ENCODE peak calls at places on chromosomes 5 and 9, in four cellular contexts. E, P, U and L are unnamed samples.

GRCh38 chr9:20382460-20383071 is 239.7 kb downstream of the MLLT3 start:
- DNase-seq in U (no peak), E (no peak), P (peak), L (no peak)

GRCh38 chr5:30505014-30505886 is 688.2 kb upstream of the CDH6 start:
- DNase-seq in P (peak), U (no peak), E (no peak), L (no peak)

GRCh38 chr9:83537331-83538171 is 650 bp downstream of the FRMD3 start:
- DNase-seq in P (no peak), E (no peak), U (no peak), L (no peak)

GRCh38 chr5:149215478-149216042 is 56.1 kb upstream of the AFAP1L1 start:
- DNase-seq in P (no peak), U (no peak), E (no peak), L (no peak)

GRCh38 chr5:67405755-67406154 is 209.2 kb upstream of the CD180 start:
- DNase-seq in U (no peak), E (no peak), P (no peak), L (no peak)

GRCh38 chr5:169283887-169284286 is 17.1 kb downstream of the SLIT3 start:
- DNase-seq in U (no peak), E (no peak), P (no peak), L (no peak)

GRCh38 chr5:167863883-167864282 is 427.6 kb upstream of the WWC1 start:
- DNase-seq in P (no peak), U (no peak), E (no peak), L (no peak)

GRCh38 chr9:22169732-22170131 is 160.6 kb upstream of the CDKN2B start:
- DNase-seq in E (no peak), P (no peak), U (no peak), L (no peak)

GRCh38 chr9:37952731-37953130 is 48.8 kb upstream of the SLC25A51 start:
- DNase-seq in E (no peak), U (no peak), P (no peak), L (no peak)

GRCh38 chr9:97438666-97439065 is 26.8 kb downstream of the TDRD7 start:
- DNase-seq in U (no peak), P (no peak), E (no peak), L (no peak)

GRCh38 chr9:114614373-114614772 is 3.3 kb downstream of the TMEM268 start:
- DNase-seq in U (no peak), P (no peak), E (no peak), L (no peak)

GRCh38 chr5:154199263-154199662 is 8.7 kb downstream of the GALNT10 start:
- DNase-seq in E (no peak), U (peak), P (peak), L (no peak)

GRCh38 chr5:154199671-154200220 is 9.2 kb downstream of the GALNT10 start:
- DNase-seq in E (no peak), P (no peak), U (peak), L (no peak)

GRCh38 chr5:154196955-154197652 is 6.6 kb downstream of the GALNT10 start:
- DNase-seq in E (no peak), P (peak), U (peak), L (no peak)

GRCh38 chr5:154198611-154199230 is 8.2 kb downstream of the GALNT10 start:
- DNase-seq in P (peak), E (no peak), U (no peak), L (no peak)

GRCh38 chr5:154197801-154198461 is 7.4 kb downstream of the GALNT10 start:
- DNase-seq in P (peak), E (peak), U (no peak), L (no peak)
- TF ChIP-seq FOXM1 in P (no peak), E (no peak), U (no peak), L (no peak)

GRCh38 chr5:56481147-56481997 is 248.2 kb upstream of the ANKRD55 start:
- DNase-seq in P (peak), E (peak), U (no peak), L (peak)
- TF ChIP-seq FOXK2 in P (no peak), E (no peak), U (no peak), L (no peak)

DNA sequence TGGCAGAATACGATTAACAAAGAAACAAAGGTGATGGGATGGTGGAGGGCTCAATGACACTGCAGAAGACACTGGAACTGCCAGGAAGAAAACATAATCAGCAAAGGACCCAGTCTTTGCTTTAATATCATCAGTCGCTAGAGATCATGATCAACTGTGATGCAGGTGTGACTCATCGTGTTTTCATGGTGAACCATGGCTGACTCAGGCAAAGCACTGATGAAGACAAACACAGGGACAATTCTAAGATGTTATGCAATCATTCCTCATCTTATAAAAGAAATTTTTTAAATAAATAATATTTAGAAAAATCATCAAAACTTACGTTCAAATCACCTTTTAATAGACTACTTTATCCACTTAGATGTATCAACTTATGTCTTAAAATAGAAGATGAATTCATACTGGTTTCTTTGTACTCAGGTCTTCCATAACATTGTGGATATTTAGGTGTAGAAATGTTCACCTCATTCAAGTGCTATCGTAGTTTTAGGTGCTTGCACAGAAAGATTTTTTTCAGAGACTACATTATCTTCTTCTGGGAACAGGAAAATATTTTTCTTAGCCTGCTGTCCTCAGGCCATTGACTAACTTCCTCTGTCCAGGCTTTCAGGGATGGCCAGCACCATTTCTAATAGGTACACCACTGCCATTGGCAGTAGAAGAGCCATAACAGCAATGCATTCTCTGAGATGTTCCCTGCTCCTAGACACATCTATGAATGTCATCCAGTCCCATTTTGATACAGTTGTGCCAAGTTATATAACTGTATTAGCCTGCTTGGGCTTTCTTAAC is 673.4 kb upstream of the MEF2C start:
- DNase-seq in E (no peak), U (peak), P (no peak), L (no peak)
- TF ChIP-seq BHLHE40 in E (no peak), U (no peak), P (no peak), L (no peak)

GRCh38 chr5:134113572-134113907 is 941 bp upstream of the TCF7 start:
- DNase-seq in P (no peak), U (no peak), E (no peak), L (no peak)

GRCh38 chr5:134116291-134116690 is 1.8 kb downstream of the TCF7 start:
- DNase-seq in U (no peak), E (no peak), P (no peak), L (no peak)

GRCh38 chr5:134115806-134116175 is 1.3 kb downstream of the TCF7 start:
- DNase-seq in U (no peak), P (no peak), E (no peak), L (peak)

GRCh38 chr5:134113908-134114875 is at the start of gene TCF7:
- DNase-seq in P (peak), E (no peak), U (peak), L (peak)

GRCh38 chr5:134114886-134115805 is 665 bp downstream of the TCF7 start:
- DNase-seq in E (no peak), U (peak), P (peak), L (peak)
- TF ChIP-seq FOXM1 in E (no peak), U (no peak), P (no peak), L (no peak)

DNA sequence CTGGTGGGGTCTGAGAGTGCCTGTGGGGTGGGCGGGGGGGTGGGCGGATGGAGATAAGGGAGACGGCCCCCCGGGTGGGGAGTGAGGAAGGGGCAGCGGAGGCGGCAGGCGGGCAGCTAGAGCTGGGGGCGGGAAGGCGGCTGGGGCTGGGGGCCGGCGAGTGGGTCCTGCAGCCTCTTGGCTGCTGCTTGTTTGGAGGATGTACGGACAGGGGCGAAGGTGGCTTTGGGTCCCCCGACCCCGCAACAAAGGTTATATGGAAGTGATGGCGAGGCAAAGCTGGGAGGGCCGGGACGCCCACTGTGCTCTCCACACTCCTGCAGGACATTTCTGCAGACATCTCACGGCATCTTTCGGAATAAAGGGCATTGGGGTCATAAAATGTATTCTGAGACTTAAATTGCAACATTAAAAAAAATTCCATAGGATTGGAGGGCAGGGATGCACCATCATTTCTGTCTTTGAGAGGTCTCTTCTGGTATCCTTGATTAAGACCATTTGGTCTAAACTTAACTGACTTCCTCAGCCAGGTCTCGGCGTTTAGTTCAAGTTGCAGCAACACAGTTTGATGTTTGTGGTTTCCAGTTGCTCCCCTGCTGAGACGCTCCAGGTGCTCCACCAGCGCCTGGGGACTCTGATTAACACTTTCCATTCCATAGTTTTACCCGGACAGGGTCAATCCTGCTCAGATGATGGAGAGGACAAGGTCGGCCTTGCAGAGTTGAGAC is 101.5 kb upstream of the SSBP2 start:
- DNase-seq in E (no peak), U (peak), P (no peak), L (no peak)
- TF ChIP-seq FOXK2 in E (no peak), U (no peak), P (no peak), L (no peak)

GRCh38 chr5:37132646-37133045 is 116.5 kb downstream of the CPLANE1 start:
- DNase-seq in U (no peak), P (no peak), E (no peak), L (no peak)
- TF ChIP-seq BHLHE40 in U (no peak), P (no peak), E (no peak), L (no peak)

GRCh38 chr9:12732971-12733370 is 39.8 kb downstream of the TYRP1 start:
- DNase-seq in E (no peak), U (no peak), P (no peak), L (no peak)
- TF ChIP-seq FOXM1 in E (no peak), U (no peak), P (no peak), L (no peak)

GRCh38 chr5:179915406-179915935 is 7.8 kb upstream of the TBC1D9B start:
- DNase-seq in E (no peak), P (no peak), U (no peak), L (no peak)

GRCh38 chr5:179919487-179920060 is 11.9 kb upstream of the TBC1D9B start:
- DNase-seq in U (no peak), P (no peak), E (no peak), L (no peak)

GRCh38 chr5:179918742-179919486 is 11.2 kb upstream of the TBC1D9B start:
- DNase-seq in E (no peak), P (no peak), U (no peak), L (no peak)

GRCh38 chr5:179914032-179914755 is 6.5 kb upstream of the TBC1D9B start:
- DNase-seq in E (no peak), P (peak), U (no peak), L (no peak)

GRCh38 chr5:179916523-179916922 is 8.8 kb upstream of the TBC1D9B start:
- DNase-seq in U (no peak), E (no peak), P (no peak), L (no peak)
- TF ChIP-seq FOXK2 in U (no peak), E (no peak), P (no peak), L (no peak)

GRCh38 chr5:4537489-4537888 is 602.6 kb upstream of the ADAMTS16 start:
- DNase-seq in P (no peak), U (no peak), E (no peak), L (no peak)

GRCh38 chr5:4540375-4541173 is 599.6 kb upstream of the ADAMTS16 start:
- DNase-seq in P (no peak), E (no peak), U (no peak), L (no peak)

GRCh38 chr5:4544049-4544675 is 596.0 kb upstream of the ADAMTS16 start:
- DNase-seq in U (no peak), P (no peak), E (no peak), L (no peak)

GRCh38 chr5:4541334-4541733 is 598.8 kb upstream of the ADAMTS16 start:
- DNase-seq in E (no peak), P (no peak), U (no peak), L (no peak)

GRCh38 chr5:4542145-4542778 is 597.9 kb upstream of the ADAMTS16 start:
- DNase-seq in U (no peak), P (no peak), E (no peak), L (no peak)
- TF ChIP-seq BHLHE40 in U (no peak), P (no peak), E (no peak), L (no peak)